ENCODE peak calls at places on chromosomes 13 and 19, in seven cellular contexts. J is thoracic aorta; P is colonic mucosa; F is HFFc6; Q is dorsolateral prefrontal cortex; Y is CD8-positive, alpha-beta T cell; I is lower leg skin. E is an unnamed sample.

GRCh38 chr13:21402586-21403307 is 56.4 kb downstream of the ZDHHC20 start:
- DNase-seq in J (no peak), P (no peak), F (peak; percentile 40), Q (no peak), Y (no peak), I (no peak), E (no peak)

GRCh38 chr19:51994048-51994644 is 7.5 kb upstream of the ZNF350 start:
- DNase-seq in J (no peak), P (no peak), F (no peak), Q (no peak), Y (no peak), I (no peak), E (no peak)

GRCh38 chr13:72839831-72840426 is 58.0 kb downstream of the PIBF1 start:
- DNase-seq in J (no peak), P (peak; percentile 78), F (peak; percentile 45), Q (no peak), Y (peak; percentile 9), I (no peak), E (no peak)

GRCh38 chr13:107767119-107767518 is 448.2 kb downstream of the LIG4 start:
- DNase-seq in J (no peak), P (no peak), F (no peak), Q (no peak), Y (no peak), I (no peak), E (no peak)

GRCh38 chr13:53238241-53238640 is 209.6 kb downstream of the OLFM4 start:
- DNase-seq in J (no peak), P (no peak), F (no peak), Q (no peak), Y (no peak), I (no peak), E (no peak)

GRCh38 chr19:45972081-45972943 is 1.4 kb downstream of the NOVA2 start:
- DNase-seq in J (no peak), P (no peak), F (no peak), Q (no peak), Y (no peak), I (no peak), E (no peak)

GRCh38 chr13:34730966-34731365 is 211.1 kb upstream of the NBEA start:
- DNase-seq in J (no peak), P (no peak), F (no peak), Q (no peak), Y (no peak), I (no peak), E (no peak)

GRCh38 chr13:78657699-78658629 is 991 bp downstream of the OBI1 start:
- DNase-seq in J (no peak), P (no peak), F (no peak), Q (no peak), Y (no peak), I (no peak), E (no peak)

GRCh38 chr13:77239312-77239711 is 87.6 kb downstream of the MYCBP2 start:
- DNase-seq in J (no peak), P (no peak), F (no peak), Q (no peak), Y (no peak), I (no peak), E (no peak)

GRCh38 chr13:91032104-91032503 is 315.4 kb upstream of the MIR17HG start:
- DNase-seq in J (no peak), P (no peak), F (no peak), Q (no peak), Y (no peak), I (no peak), E (no peak)

GRCh38 chr13:113820813-113821651 is 42.8 kb downstream of the GAS6 start:
- DNase-seq in J (no peak), P (no peak), F (peak; percentile 99), Q (peak; percentile 63), Y (no peak), I (peak; percentile 95), E (no peak)

GRCh38 chr19:47637550-47637949 is 28.6 kb downstream of the BICRA start:
- DNase-seq in J (no peak), P (no peak), F (no peak), Q (no peak), Y (no peak), I (no peak), E (no peak)

GRCh38 chr19:55441692-55442321 is 1.3 kb downstream of the SHISA7 start:
- DNase-seq in J (no peak), P (no peak), F (no peak), Q (no peak), Y (no peak), I (no peak), E (no peak)

GRCh38 chr19:21699197-21699596 is 68.2 kb downstream of the ZNF100 start:
- DNase-seq in J (no peak), P (no peak), F (no peak), Q (no peak), Y (no peak), I (no peak), E (no peak)

GRCh38 chr13:51557875-51558604 is 26.2 kb upstream of the WDFY2 start:
- DNase-seq in J (no peak), P (no peak), F (peak; percentile 88), Q (no peak), Y (no peak), I (peak; percentile 76), E (no peak)

GRCh38 chr13:100887729-100888151 is 213.1 kb upstream of the TMTC4 start:
- DNase-seq in J (no peak), P (no peak), F (peak; percentile 46), Q (no peak), Y (no peak), I (no peak), E (no peak)

GRCh38 chr13:24208314-24208713 is 47.8 kb downstream of the SPATA13 start:
- DNase-seq in J (no peak), P (no peak), F (peak; percentile 80), Q (no peak), Y (no peak), I (no peak), E (no peak)

GRCh38 chr19:9939301-9939913 is 3.1 kb upstream of the OLFM2 start:
- DNase-seq in J (no peak), P (no peak), F (no peak), Q (no peak), Y (no peak), I (no peak), E (no peak)

GRCh38 chr13:110696776-110697175 is 9.1 kb downstream of the CARS2 start:
- DNase-seq in J (no peak), P (no peak), F (no peak), Q (no peak), Y (no peak), I (peak; percentile 82), E (no peak)

DNA sequence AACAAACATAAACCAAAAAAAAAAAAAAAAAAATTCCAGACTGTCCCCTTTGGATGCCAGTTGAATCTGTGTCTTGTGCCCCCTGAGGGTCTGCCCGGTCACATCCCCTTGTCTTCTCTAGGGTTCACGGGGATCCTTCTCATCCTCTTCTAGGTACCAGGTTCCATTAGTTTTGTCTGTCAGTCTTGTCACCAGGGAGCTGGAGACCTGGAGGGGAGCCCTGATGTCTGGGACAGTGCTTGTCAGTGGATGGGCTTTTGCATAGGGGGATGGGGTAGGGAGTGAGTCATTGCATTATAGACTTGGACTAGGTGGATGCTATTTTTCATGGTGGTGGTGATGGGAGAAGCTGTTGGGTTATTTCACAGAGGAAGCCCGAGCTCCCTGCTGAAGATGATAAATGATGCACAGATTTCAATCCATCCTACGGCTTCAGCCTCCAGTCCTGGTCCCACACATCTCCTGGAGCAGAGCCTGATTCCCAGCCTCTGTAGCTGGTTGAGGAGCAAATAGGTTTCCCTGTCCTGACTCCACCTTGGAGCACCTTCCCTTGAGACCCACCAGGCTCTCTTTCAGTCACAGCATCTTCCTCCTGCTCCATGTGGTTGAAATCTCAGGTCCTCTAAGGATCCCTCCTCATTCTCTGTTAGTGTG is 26.0 kb downstream of the WTIP start:
- DNase-seq in J (no peak), P (no peak), F (no peak), Q (no peak), Y (no peak), I (peak; percentile 52), E (no peak)
- TF ChIP-seq CTCF in J (no peak), P (no peak), F (no peak), Q (no peak), Y (no peak), I (no peak), E (no peak)

GRCh38 chr13:64154514-64154913 is 2738.9 kb upstream of the PCDH20 start:
- DNase-seq in J (no peak), P (no peak), F (peak; percentile 32), Q (no peak), Y (no peak), I (no peak), E (no peak)
- TF ChIP-seq CTCF in J (no peak), P (no peak), F (peak; percentile 73), Q (no peak), Y (no peak), I (no peak), E (no peak)

GRCh38 chr19:19032420-19033175 is 719 bp downstream of the SUGP2 start:
- DNase-seq in J (peak; percentile 86), P (peak; percentile 78), F (peak; percentile 96), Q (peak; percentile 50), Y (peak; percentile 58), I (peak; percentile 94), E (peak; percentile 70)
- TF ChIP-seq CTCF in J (no peak), P (no peak), F (peak; percentile 32), Q (no peak), Y (no peak), I (no peak), E (no peak)

DNA sequence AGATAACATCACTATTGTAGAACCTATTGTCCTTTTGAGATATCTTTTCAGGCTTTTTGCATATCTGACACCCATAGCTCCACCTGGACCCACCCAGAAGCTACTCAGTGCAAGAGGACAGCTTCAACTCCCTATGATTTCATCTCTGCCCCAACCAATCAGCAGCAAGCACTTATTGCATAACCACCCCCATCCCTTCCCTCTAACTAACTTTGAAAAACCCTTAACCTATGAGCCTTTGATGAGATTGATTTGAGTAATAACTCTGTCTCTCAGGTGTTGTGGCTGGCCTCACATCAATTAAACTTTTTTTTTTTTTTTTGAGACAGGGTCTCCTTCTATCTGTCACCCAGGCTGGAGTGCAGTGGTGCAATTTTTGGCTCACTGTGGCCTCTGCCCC is 13.4 kb upstream of the MTRF1 start:
- DNase-seq in J (no peak), P (no peak), F (no peak), Q (no peak), Y (no peak), I (no peak), E (no peak)
- TF ChIP-seq CTCF in J (no peak), P (no peak), F (no peak), Q (no peak), Y (no peak), I (no peak), E (no peak)

GRCh38 chr19:23996549-23996948 is 81.9 kb downstream of the ZNF726 start:
- DNase-seq in J (no peak), P (no peak), F (no peak), Q (no peak), Y (no peak), I (no peak), E (no peak)
- TF ChIP-seq CTCF in J (no peak), P (no peak), F (peak; percentile 69), Q (no peak), Y (peak; percentile 23), I (no peak), E (no peak)

DNA sequence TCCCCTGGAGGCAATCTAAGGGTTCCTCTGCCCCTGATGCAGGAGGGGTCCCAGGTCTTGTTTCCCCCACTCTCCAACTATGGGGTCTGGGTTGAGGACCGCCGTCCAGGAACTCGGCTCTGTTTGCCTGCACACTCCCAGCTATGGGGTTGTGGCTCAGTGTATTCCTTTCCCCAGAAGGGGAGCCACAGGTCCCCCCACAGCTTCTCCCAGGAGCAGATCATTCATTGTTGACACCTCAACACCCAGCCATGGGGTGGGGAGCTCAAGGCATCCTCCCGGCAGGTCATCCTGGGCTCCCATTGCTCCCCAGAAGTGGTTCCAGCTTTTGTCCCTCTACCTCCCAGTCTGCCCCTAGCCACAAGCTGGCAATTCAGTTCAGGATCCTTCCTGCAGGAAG is 975 bp downstream of the ZNF358 start:
- DNase-seq in J (no peak), P (no peak), F (no peak), Q (no peak), Y (no peak), I (no peak), E (no peak)
- TF ChIP-seq CTCF in J (no peak), P (no peak), F (no peak), Q (no peak), Y (no peak), I (no peak), E (no peak)